ENCODE peak calls at places on chromosomes 3 and 15, in ten cellular contexts. One of them, this sample, is unnamed.

GRCh38 chr3:117898722-117899121 is 1135.9 kb downstream of the IGSF11 start:
- DNase-seq in GM12878: no peak
- DNase-seq in IMR-90: no peak
- DNase-seq in fibroblast of lung: no peak
- DNase-seq in pancreas: no peak
- DNase-seq in heart right ventricle: no peak
- DNase-seq in fibroblast of mammary gland: peak; percentile 33
- DNase-seq in H7: no peak
- DNase-seq in body of pancreas: no peak
- DNase-seq in mucosa of descending colon: no peak
- DNase-seq in this sample: no peak

GRCh38 chr3:100246999-100247398 is 13.8 kb upstream of the TBC1D23 start:
- DNase-seq in GM12878: no peak
- DNase-seq in IMR-90: no peak
- DNase-seq in fibroblast of lung: no peak
- DNase-seq in pancreas: no peak
- DNase-seq in heart right ventricle: no peak
- DNase-seq in fibroblast of mammary gland: no peak
- DNase-seq in H7: no peak
- DNase-seq in body of pancreas: no peak
- DNase-seq in mucosa of descending colon: no peak
- DNase-seq in this sample: no peak

GRCh38 chr3:136842294-136842693 is 19.7 kb upstream of the NCK1 start:
- DNase-seq in GM12878: no peak
- DNase-seq in IMR-90: no peak
- DNase-seq in fibroblast of lung: no peak
- DNase-seq in pancreas: no peak
- DNase-seq in heart right ventricle: no peak
- DNase-seq in fibroblast of mammary gland: no peak
- DNase-seq in H7: no peak
- DNase-seq in body of pancreas: no peak
- DNase-seq in mucosa of descending colon: no peak
- DNase-seq in this sample: no peak

GRCh38 chr15:22796079-22796478 is 9.6 kb downstream of the NIPA1 start:
- DNase-seq in GM12878: no peak
- DNase-seq in IMR-90: no peak
- DNase-seq in fibroblast of lung: no peak
- DNase-seq in pancreas: no peak
- DNase-seq in heart right ventricle: no peak
- DNase-seq in fibroblast of mammary gland: no peak
- DNase-seq in H7: no peak
- DNase-seq in body of pancreas: no peak
- DNase-seq in mucosa of descending colon: no peak
- DNase-seq in this sample: no peak

GRCh38 chr3:189727898-189728297 is 96.7 kb downstream of the TP63 start:
- DNase-seq in GM12878: no peak
- DNase-seq in IMR-90: peak; percentile 69
- DNase-seq in fibroblast of lung: peak; percentile 74
- DNase-seq in pancreas: no peak
- DNase-seq in heart right ventricle: no peak
- DNase-seq in fibroblast of mammary gland: peak; percentile 81
- DNase-seq in H7: no peak
- DNase-seq in body of pancreas: no peak
- DNase-seq in mucosa of descending colon: no peak
- DNase-seq in this sample: no peak

GRCh38 chr3:57184516-57184915 is 15.3 kb downstream of the HESX1 start:
- DNase-seq in GM12878: no peak
- DNase-seq in IMR-90: no peak
- DNase-seq in fibroblast of lung: no peak
- DNase-seq in pancreas: no peak
- DNase-seq in heart right ventricle: no peak
- DNase-seq in fibroblast of mammary gland: peak; percentile 50
- DNase-seq in H7: peak; percentile 62
- DNase-seq in body of pancreas: no peak
- DNase-seq in mucosa of descending colon: no peak
- DNase-seq in this sample: no peak

GRCh38 chr3:84175449-84175848 is 783.3 kb upstream of the CADM2 start:
- DNase-seq in GM12878: no peak
- DNase-seq in IMR-90: no peak
- DNase-seq in fibroblast of lung: peak; percentile 15
- DNase-seq in pancreas: no peak
- DNase-seq in heart right ventricle: no peak
- DNase-seq in fibroblast of mammary gland: no peak
- DNase-seq in H7: no peak
- DNase-seq in body of pancreas: no peak
- DNase-seq in mucosa of descending colon: no peak
- DNase-seq in this sample: no peak

GRCh38 chr3:110165344-110165743 is 828.0 kb upstream of the DPPA4 start:
- DNase-seq in GM12878: no peak
- DNase-seq in IMR-90: peak; percentile 1
- DNase-seq in fibroblast of lung: no peak
- DNase-seq in pancreas: no peak
- DNase-seq in heart right ventricle: no peak
- DNase-seq in fibroblast of mammary gland: no peak
- DNase-seq in H7: no peak
- DNase-seq in body of pancreas: no peak
- DNase-seq in mucosa of descending colon: no peak
- DNase-seq in this sample: no peak

GRCh38 chr3:159443266-159443665 is 545.4 kb upstream of the IL12A start:
- DNase-seq in GM12878: no peak
- DNase-seq in IMR-90: peak; percentile 43
- DNase-seq in fibroblast of lung: peak; percentile 83
- DNase-seq in pancreas: no peak
- DNase-seq in heart right ventricle: no peak
- DNase-seq in fibroblast of mammary gland: peak; percentile 21
- DNase-seq in H7: no peak
- DNase-seq in body of pancreas: no peak
- DNase-seq in mucosa of descending colon: no peak
- DNase-seq in this sample: no peak

GRCh38 chr3:194134231-194134756 is 1.7 kb upstream of the HES1 start:
- DNase-seq in GM12878: no peak
- DNase-seq in IMR-90: no peak
- DNase-seq in fibroblast of lung: peak; percentile 87
- DNase-seq in pancreas: no peak
- DNase-seq in heart right ventricle: peak; percentile 79
- DNase-seq in fibroblast of mammary gland: peak; percentile 80
- DNase-seq in H7: peak; percentile 88
- DNase-seq in body of pancreas: no peak
- DNase-seq in mucosa of descending colon: no peak
- DNase-seq in this sample: peak; percentile 86

GRCh38 chr3:126476166-126476975 is 680 bp upstream of the ZXDC start:
- DNase-seq in GM12878: no peak
- DNase-seq in IMR-90: peak; percentile 25
- DNase-seq in fibroblast of lung: peak; percentile 34
- DNase-seq in pancreas: peak; percentile 68
- DNase-seq in heart right ventricle: peak; percentile 55
- DNase-seq in fibroblast of mammary gland: peak; percentile 27
- DNase-seq in H7: peak; percentile 99
- DNase-seq in body of pancreas: peak; percentile 75
- DNase-seq in mucosa of descending colon: peak; percentile 87
- DNase-seq in this sample: peak; percentile 67

GRCh38 chr15:35738370-35738769 is 192.4 kb upstream of the DPH6 start:
- DNase-seq in GM12878: no peak
- DNase-seq in IMR-90: peak; percentile 20
- DNase-seq in fibroblast of lung: peak; percentile 88
- DNase-seq in pancreas: no peak
- DNase-seq in heart right ventricle: no peak
- DNase-seq in fibroblast of mammary gland: peak; percentile 86
- DNase-seq in H7: no peak
- DNase-seq in body of pancreas: no peak
- DNase-seq in mucosa of descending colon: no peak
- DNase-seq in this sample: no peak

GRCh38 chr3:169699536-169700050 is 36.1 kb upstream of the MECOM start:
- DNase-seq in GM12878: no peak
- DNase-seq in IMR-90: peak; percentile 72
- DNase-seq in fibroblast of lung: peak; percentile 67
- DNase-seq in pancreas: peak; percentile 4
- DNase-seq in heart right ventricle: peak; percentile 65
- DNase-seq in fibroblast of mammary gland: peak; percentile 75
- DNase-seq in H7: no peak
- DNase-seq in body of pancreas: peak; percentile 20
- DNase-seq in mucosa of descending colon: no peak
- DNase-seq in this sample: no peak

GRCh38 chr3:169700195-169700594 is 36.7 kb upstream of the MECOM start:
- DNase-seq in GM12878: no peak
- DNase-seq in IMR-90: no peak
- DNase-seq in fibroblast of lung: no peak
- DNase-seq in pancreas: no peak
- DNase-seq in heart right ventricle: no peak
- DNase-seq in fibroblast of mammary gland: no peak
- DNase-seq in H7: no peak
- DNase-seq in body of pancreas: no peak
- DNase-seq in mucosa of descending colon: no peak
- DNase-seq in this sample: no peak

GRCh38 chr3:169699070-169699469 is 35.6 kb upstream of the MECOM start:
- DNase-seq in GM12878: no peak
- DNase-seq in IMR-90: peak; percentile 9
- DNase-seq in fibroblast of lung: peak; percentile 35
- DNase-seq in pancreas: no peak
- DNase-seq in heart right ventricle: no peak
- DNase-seq in fibroblast of mammary gland: peak; percentile 19
- DNase-seq in H7: no peak
- DNase-seq in body of pancreas: no peak
- DNase-seq in mucosa of descending colon: no peak
- DNase-seq in this sample: no peak

DNA sequence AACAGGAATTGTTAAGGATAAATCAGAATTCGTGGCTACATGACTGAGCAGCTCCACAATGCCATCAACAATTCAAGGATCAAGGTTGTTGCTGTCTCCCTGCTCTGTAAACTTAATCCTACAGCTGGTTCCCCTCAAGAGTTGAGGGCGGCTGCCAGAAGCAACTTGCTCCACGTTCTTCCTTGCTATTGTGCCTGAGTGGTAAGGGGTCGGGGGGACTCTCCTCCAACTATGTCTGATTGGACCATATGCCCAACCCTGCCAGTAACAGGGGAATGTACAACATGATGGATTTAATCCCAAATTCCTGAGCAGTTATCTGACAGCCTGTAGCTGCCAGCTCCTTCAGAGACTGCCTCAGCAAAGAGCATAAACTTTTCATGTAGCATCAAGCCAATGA is 37.9 kb upstream of the MECOM start:
- DNase-seq in GM12878: no peak
- DNase-seq in IMR-90: no peak
- DNase-seq in fibroblast of lung: peak; percentile 1
- DNase-seq in pancreas: no peak
- DNase-seq in heart right ventricle: no peak
- DNase-seq in fibroblast of mammary gland: no peak
- DNase-seq in H7: no peak
- DNase-seq in body of pancreas: no peak
- DNase-seq in mucosa of descending colon: no peak
- DNase-seq in this sample: no peak
- H3K4me3 ChIP-seq in GM12878: no peak overlapping the region
- H3K4me3 ChIP-seq in IMR-90: no peak overlapping the region
- H3K4me3 ChIP-seq in fibroblast of lung: no peak overlapping the region
- H3K4me3 ChIP-seq in pancreas: no peak overlapping the region
- H3K4me3 ChIP-seq in heart right ventricle: no peak overlapping the region
- H3K4me3 ChIP-seq in fibroblast of mammary gland: no peak overlapping the region
- H3K4me3 ChIP-seq in H7: no peak overlapping the region
- H3K4me3 ChIP-seq in body of pancreas: no peak overlapping the region
- H3K4me3 ChIP-seq in mucosa of descending colon: no peak overlapping the region
- H3K4me3 ChIP-seq in this sample: no peak overlapping the region

DNA sequence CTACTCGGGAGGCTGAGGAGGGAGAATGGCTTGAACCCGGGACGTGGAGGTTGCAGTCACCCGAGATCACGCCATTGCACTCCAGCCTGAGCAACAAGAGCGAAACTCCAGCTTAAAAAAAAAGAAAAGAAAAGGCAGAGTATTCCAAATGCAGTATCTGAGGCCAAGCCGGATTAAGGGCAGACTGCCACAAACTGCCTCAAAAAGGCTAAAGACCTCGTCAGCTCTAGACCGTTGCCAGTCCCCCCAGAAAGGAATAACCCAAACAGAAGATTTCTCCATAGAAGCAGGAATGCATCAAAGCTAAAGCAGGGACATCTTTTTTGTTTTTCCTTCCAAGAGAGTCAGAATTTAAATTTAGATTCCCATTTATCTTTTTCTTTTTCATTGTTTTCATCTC is 72.9 kb downstream of the TM4SF4 start:
- DNase-seq in GM12878: no peak
- DNase-seq in IMR-90: peak; percentile 63
- DNase-seq in fibroblast of lung: peak; percentile 88
- DNase-seq in pancreas: peak; percentile 18
- DNase-seq in heart right ventricle: peak; percentile 46
- DNase-seq in fibroblast of mammary gland: peak; percentile 60
- DNase-seq in H7: no peak
- DNase-seq in body of pancreas: peak; percentile 32
- DNase-seq in mucosa of descending colon: no peak
- DNase-seq in this sample: no peak
- H3K4me3 ChIP-seq in GM12878: no peak overlapping the region
- H3K4me3 ChIP-seq in IMR-90: no peak overlapping the region
- H3K4me3 ChIP-seq in fibroblast of lung: no peak overlapping the region
- H3K4me3 ChIP-seq in pancreas: no peak overlapping the region
- H3K4me3 ChIP-seq in heart right ventricle: no peak overlapping the region
- H3K4me3 ChIP-seq in fibroblast of mammary gland: no peak overlapping the region
- H3K4me3 ChIP-seq in H7: no peak overlapping the region
- H3K4me3 ChIP-seq in body of pancreas: no peak overlapping the region
- H3K4me3 ChIP-seq in mucosa of descending colon: no peak overlapping the region
- H3K4me3 ChIP-seq in this sample: no peak overlapping the region

DNA sequence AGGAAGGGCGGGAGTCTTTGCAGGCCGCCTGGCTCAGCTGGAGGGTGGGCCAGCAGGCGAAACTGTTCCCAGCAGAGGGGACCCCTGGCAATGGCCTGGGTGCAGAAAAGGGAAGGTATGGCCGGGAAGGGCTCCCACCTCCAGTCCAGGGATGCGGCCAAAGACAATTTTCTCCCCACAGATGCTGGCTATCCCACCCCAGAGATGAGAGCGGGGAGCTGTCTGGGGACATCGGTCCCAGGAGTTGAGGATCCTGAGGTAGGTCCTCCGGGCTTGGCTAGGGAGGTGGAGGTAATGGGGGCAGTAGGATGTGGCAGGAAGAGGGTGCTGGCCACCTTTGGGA is 1.7 kb downstream of the SEMA3G start:
- DNase-seq in GM12878: no peak
- DNase-seq in IMR-90: no peak
- DNase-seq in fibroblast of lung: no peak
- DNase-seq in pancreas: no peak
- DNase-seq in heart right ventricle: no peak
- DNase-seq in fibroblast of mammary gland: no peak
- DNase-seq in H7: no peak
- DNase-seq in body of pancreas: no peak
- DNase-seq in mucosa of descending colon: no peak
- DNase-seq in this sample: no peak
- H3K4me3 ChIP-seq in GM12878: no peak overlapping the region
- H3K4me3 ChIP-seq in IMR-90: no peak overlapping the region
- H3K4me3 ChIP-seq in fibroblast of lung: no peak overlapping the region
- H3K4me3 ChIP-seq in pancreas: no peak overlapping the region
- H3K4me3 ChIP-seq in heart right ventricle: peak overlapping the region; percentile 16
- H3K4me3 ChIP-seq in fibroblast of mammary gland: no peak overlapping the region
- H3K4me3 ChIP-seq in H7: no peak overlapping the region
- H3K4me3 ChIP-seq in body of pancreas: no peak overlapping the region
- H3K4me3 ChIP-seq in mucosa of descending colon: no peak overlapping the region
- H3K4me3 ChIP-seq in this sample: no peak overlapping the region

DNA sequence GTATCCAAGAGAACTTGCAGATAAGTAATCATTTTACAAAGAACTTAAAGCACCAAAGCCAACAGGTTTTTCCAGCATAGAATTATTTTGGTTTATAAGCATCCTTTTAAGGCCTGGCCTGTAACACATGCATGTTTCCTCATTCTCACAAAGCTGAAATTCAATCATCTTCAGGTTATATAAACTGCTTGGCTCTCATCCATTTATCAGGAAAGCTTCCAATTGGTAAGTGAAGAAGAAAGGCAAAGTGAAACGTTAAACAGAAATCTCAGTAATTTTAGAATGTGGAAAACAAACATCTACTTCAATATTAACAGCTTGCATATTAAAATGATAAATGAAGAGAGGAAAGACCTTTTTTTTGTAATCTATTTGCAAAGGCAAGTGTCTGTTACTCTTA is 1.6 kb downstream of the SERP1 start:
- DNase-seq in GM12878: no peak
- DNase-seq in IMR-90: peak; percentile 47
- DNase-seq in fibroblast of lung: peak; percentile 40
- DNase-seq in pancreas: no peak
- DNase-seq in heart right ventricle: no peak
- DNase-seq in fibroblast of mammary gland: peak; percentile 26
- DNase-seq in H7: no peak
- DNase-seq in body of pancreas: no peak
- DNase-seq in mucosa of descending colon: no peak
- DNase-seq in this sample: no peak
- H3K4me3 ChIP-seq in GM12878: peak overlapping the region; percentile 89
- H3K4me3 ChIP-seq in IMR-90: peak overlapping the region; percentile 90
- H3K4me3 ChIP-seq in fibroblast of lung: peak overlapping the region; percentile 92
- H3K4me3 ChIP-seq in pancreas: peak overlapping the region; percentile 94
- H3K4me3 ChIP-seq in heart right ventricle: peak overlapping the region; percentile 88
- H3K4me3 ChIP-seq in fibroblast of mammary gland: peak overlapping the region; percentile 97
- H3K4me3 ChIP-seq in H7: peak overlapping the region; percentile 95
- H3K4me3 ChIP-seq in body of pancreas: peak overlapping the region; percentile 16
- H3K4me3 ChIP-seq in mucosa of descending colon: no peak overlapping the region
- H3K4me3 ChIP-seq in this sample: peak overlapping the region; percentile 100

This sample was measured in GM06990.